ENCODE peak calls at places on chromosomes 4 and X, in seven cellular contexts. R is ELR; C is BJ; A is left cardiac atrium; N is Caco-2; U is AG08396; I is stimulated activated naive CD8-positive, alpha-beta T cell treated with anti-CD3 and anti-CD28 coated beads, Interleukin-15, Interleukin-2, amounts not matched to agents 100 U/mL and 50 U/mL, for 24 hours. M is an unnamed sample.

GRCh38 chr4:108700358-108700757 is 50.0 kb downstream of the OSTC start:
- DNase-seq in U (no peak), I (no peak), A (no peak), N (no peak), R (peak), C (peak), M (no peak)

GRCh38 chrX:153459976-153460375 is 10.4 kb downstream of the HAUS7 start:
- DNase-seq in C (no peak), N (no peak), A (no peak), I (no peak), U (peak), R (peak), M (no peak)

GRCh38 chr4:2364654-2365053 is 53.8 kb downstream of the ZFYVE28 start:
- DNase-seq in U (peak), R (peak), A (peak), N (no peak), I (peak), C (peak), M (peak)

GRCh38 chr4:76430519-76431388 is 4.3 kb upstream of the SHROOM3 start:
- DNase-seq in A (no peak), N (no peak), I (no peak), C (peak), U (peak), R (peak), M (no peak)

GRCh38 chrX:641671-642435 is 11.3 kb downstream of the SHOX start:
- DNase-seq in N (no peak), I (no peak), R (no peak), U (no peak), A (no peak), C (no peak), M (no peak)

GRCh38 chr4:54093609-54094240 is 6.2 kb upstream of the GSX2 start:
- DNase-seq in R (no peak), C (no peak), A (no peak), I (peak), N (no peak), U (no peak), M (no peak)

GRCh38 chr4:138671106-138671505 is 344.5 kb upstream of the NOCT start:
- DNase-seq in R (no peak), A (no peak), N (no peak), I (no peak), C (no peak), U (no peak), M (no peak)

GRCh38 chr4:128639586-128640270 is 169.8 kb upstream of the JADE1 start:
- DNase-seq in A (no peak), R (no peak), C (no peak), N (no peak), U (no peak), I (no peak), M (no peak)

GRCh38 chr4:23881052-23881501 is 8.8 kb downstream of the PPARGC1A start:
- DNase-seq in C (no peak), R (no peak), U (no peak), I (no peak), N (no peak), A (no peak), M (no peak)

GRCh38 chr4:26248647-26249046 is 72.2 kb upstream of the RBPJ start:
- DNase-seq in A (no peak), R (no peak), N (no peak), I (no peak), C (no peak), U (peak), M (no peak)

GRCh38 chr4:140888059-140888458 is 131.9 kb upstream of the TBC1D9 start:
- DNase-seq in C (no peak), R (no peak), U (no peak), I (no peak), N (no peak), A (no peak), M (no peak)

GRCh38 chr4:113760852-113761681 is 471 bp downstream of the CAMK2D start:
- DNase-seq in A (peak), N (peak), C (no peak), U (peak), I (peak), R (peak), M (peak)

GRCh38 chr4:155353923-155354540 is 22.7 kb downstream of the MAP9 start:
- DNase-seq in C (no peak), A (peak), N (peak), I (peak), U (peak), R (peak), M (no peak)